ENCODE peak calls at places on chromosomes 1 and 21, in five cellular contexts. One of them, this sample, is unnamed.

GRCh38 chr21:29523646-29524045 is 224.9 kb downstream of the BACH1 start:
- DNase-seq in NCI-H1105: no peak
- DNase-seq in small intestine: no peak
- DNase-seq in fibroblast of the conjunctiva: peak
- DNase-seq in HCT116: no peak
- DNase-seq in this sample: no peak

GRCh38 chr1:230165526-230165925 is 98.5 kb downstream of the GALNT2 start:
- DNase-seq in NCI-H1105: no peak
- DNase-seq in fibroblast of the conjunctiva: no peak
- DNase-seq in HCT116: no peak
- DNase-seq in small intestine: no peak
- DNase-seq in this sample: no peak

GRCh38 chr1:18881642-18882431 is 20.5 kb downstream of the ALDH4A1 start:
- DNase-seq in fibroblast of the conjunctiva: no peak
- DNase-seq in HCT116: no peak
- DNase-seq in NCI-H1105: no peak
- DNase-seq in small intestine: no peak
- DNase-seq in this sample: no peak

GRCh38 chr1:158204458-158204827 is 23.7 kb downstream of the CD1D start:
- DNase-seq in small intestine: no peak
- DNase-seq in NCI-H1105: no peak
- DNase-seq in fibroblast of the conjunctiva: no peak
- DNase-seq in HCT116: no peak
- DNase-seq in this sample: no peak

GRCh38 chr1:93874025-93874651 is 4.9 kb downstream of the DNTTIP2 start:
- DNase-seq in HCT116: no peak
- DNase-seq in fibroblast of the conjunctiva: peak
- DNase-seq in small intestine: peak
- DNase-seq in NCI-H1105: no peak
- DNase-seq in this sample: peak

GRCh38 chr1:175671066-175671465 is 72.3 kb downstream of the TNR start:
- DNase-seq in NCI-H1105: no peak
- DNase-seq in fibroblast of the conjunctiva: no peak
- DNase-seq in HCT116: no peak
- DNase-seq in small intestine: no peak
- DNase-seq in this sample: no peak

GRCh38 chr1:23384312-23385058 is 14.8 kb upstream of the ZNF436 start:
- DNase-seq in small intestine: peak
- DNase-seq in HCT116: no peak
- DNase-seq in fibroblast of the conjunctiva: no peak
- DNase-seq in NCI-H1105: no peak
- DNase-seq in this sample: no peak

GRCh38 chr1:44377925-44378784 is 23.1 kb upstream of the ERI3 start:
- DNase-seq in NCI-H1105: peak
- DNase-seq in HCT116: peak
- DNase-seq in fibroblast of the conjunctiva: peak
- DNase-seq in small intestine: peak
- DNase-seq in this sample: peak

GRCh38 chr1:248730507-248731335 is 24.8 kb downstream of the LYPD8 start:
- DNase-seq in fibroblast of the conjunctiva: no peak
- DNase-seq in NCI-H1105: no peak
- DNase-seq in HCT116: no peak
- DNase-seq in small intestine: no peak
- DNase-seq in this sample: no peak

GRCh38 chr1:234881893-234882771 is 246.5 kb downstream of the TOMM20 start:
- DNase-seq in fibroblast of the conjunctiva: no peak
- DNase-seq in small intestine: no peak
- DNase-seq in HCT116: no peak
- DNase-seq in NCI-H1105: no peak
- DNase-seq in this sample: no peak

GRCh38 chr1:234851450-234852438 is 241.8 kb upstream of the IRF2BP2 start:
- DNase-seq in fibroblast of the conjunctiva: no peak
- DNase-seq in NCI-H1105: no peak
- DNase-seq in HCT116: no peak
- DNase-seq in small intestine: peak
- DNase-seq in this sample: no peak

GRCh38 chr1:208935517-208936187 is 647.9 kb upstream of the CAMK1G start:
- DNase-seq in small intestine: no peak
- DNase-seq in fibroblast of the conjunctiva: no peak
- DNase-seq in NCI-H1105: no peak
- DNase-seq in HCT116: no peak
- DNase-seq in this sample: no peak

GRCh38 chr1:12407050-12407961 is 177.5 kb downstream of the VPS13D start:
- DNase-seq in NCI-H1105: no peak
- DNase-seq in HCT116: peak
- DNase-seq in small intestine: peak
- DNase-seq in fibroblast of the conjunctiva: peak
- DNase-seq in this sample: no peak

GRCh38 chr1:221100196-221100950 is 221.1 kb downstream of the HLX start:
- DNase-seq in small intestine: no peak
- DNase-seq in fibroblast of the conjunctiva: peak
- DNase-seq in NCI-H1105: no peak
- DNase-seq in HCT116: no peak
- DNase-seq in this sample: no peak

GRCh38 chr1:235714205-235714897 is 64.8 kb upstream of the GNG4 start:
- DNase-seq in fibroblast of the conjunctiva: no peak
- DNase-seq in small intestine: peak
- DNase-seq in HCT116: no peak
- DNase-seq in NCI-H1105: peak
- DNase-seq in this sample: no peak

GRCh38 chr1:22830131-22830566 is 119.5 kb downstream of the EPHB2 start:
- DNase-seq in HCT116: no peak
- DNase-seq in small intestine: no peak
- DNase-seq in NCI-H1105: no peak
- DNase-seq in fibroblast of the conjunctiva: no peak
- DNase-seq in this sample: no peak

GRCh38 chr1:22812993-22813790 is 102.6 kb downstream of the EPHB2 start:
- DNase-seq in fibroblast of the conjunctiva: no peak
- DNase-seq in NCI-H1105: no peak
- DNase-seq in small intestine: no peak
- DNase-seq in HCT116: no peak
- DNase-seq in this sample: no peak

GRCh38 chr21:31682625-31683024 is 23.1 kb downstream of the SOD1 start:
- DNase-seq in small intestine: no peak
- DNase-seq in fibroblast of the conjunctiva: no peak
- DNase-seq in NCI-H1105: no peak
- DNase-seq in HCT116: no peak
- DNase-seq in this sample: no peak

GRCh38 chr1:235239821-235240220 is 78.8 kb upstream of the RBM34 start:
- DNase-seq in NCI-H1105: no peak
- DNase-seq in HCT116: no peak
- DNase-seq in fibroblast of the conjunctiva: no peak
- DNase-seq in small intestine: no peak
- DNase-seq in this sample: no peak